ENCODE peak calls at places on chromosome 15, in six cellular contexts. L is LNCaP clone FGC, Z is GM03348, A is coronary artery, P is glutamatergic neuron, S is H54. C is an unnamed sample.

GRCh38 chr15:83046558-83047127 is 20.4 kb downstream of the BTBD1 start:
- DNase-seq in A (no peak), Z (peak; percentile 69), S (no peak), P (no peak), L (no peak), C (peak; percentile 10)

GRCh38 chr15:57541271-57541670 is 50.4 kb upstream of the MYZAP start:
- DNase-seq in A (no peak), L (no peak), Z (no peak), S (no peak), P (no peak), C (no peak)

GRCh38 chr15:29299331-29299730 is 29.7 kb upstream of the NSMCE3 start:
- DNase-seq in P (no peak), L (no peak), S (no peak), A (no peak), Z (no peak), C (no peak)

GRCh38 chr15:50556642-50557371 is 10.3 kb upstream of the USP50 start:
- DNase-seq in S (no peak), A (no peak), L (no peak), Z (no peak), P (no peak), C (no peak)

GRCh38 chr15:63018639-63019038 is 23.9 kb upstream of the TPM1 start:
- DNase-seq in S (no peak), P (no peak), L (no peak), Z (no peak), A (peak; percentile 46), C (peak; percentile 47)

GRCh38 chr15:78709263-78709882 is 68.4 kb upstream of the CHRNB4 start:
- DNase-seq in P (peak; percentile 88), L (no peak), A (no peak), S (peak; percentile 37), Z (peak; percentile 83), C (peak; percentile 73)

GRCh38 chr15:94769089-94769488 is 537.7 kb downstream of the MCTP2 start:
- DNase-seq in L (no peak), S (no peak), Z (no peak), P (no peak), A (no peak), C (no peak)

GRCh38 chr15:78739206-78739605 is 72.1 kb downstream of the ADAMTS7 start:
- DNase-seq in S (no peak), P (no peak), A (peak; percentile 4), L (no peak), Z (no peak), C (no peak)

GRCh38 chr15:79004336-79004735 is 59.5 kb upstream of the CTSH start:
- DNase-seq in L (no peak), P (no peak), S (peak; percentile 26), A (no peak), Z (peak; percentile 84), C (peak; percentile 89)

GRCh38 chr15:33700695-33701303 is 267.5 kb upstream of the CHRM5 start:
- DNase-seq in A (no peak), S (peak; percentile 38), Z (peak; percentile 84), L (peak; percentile 61), P (peak; percentile 83), C (peak; percentile 80)

GRCh38 chr15:72983812-72984211 is 68.5 kb upstream of the NEO1 start:
- DNase-seq in A (no peak), L (no peak), Z (no peak), P (no peak), S (no peak), C (no peak)

GRCh38 chr15:47576921-47577474 is 140.3 kb upstream of the SEMA6D start:
- DNase-seq in Z (no peak), P (no peak), L (no peak), S (no peak), A (no peak), C (no peak)

GRCh38 chr15:67101981-67102929 is 36.9 kb downstream of the SMAD3 start:
- DNase-seq in P (no peak), A (no peak), L (no peak), S (no peak), Z (peak; percentile 16), C (peak; percentile 76)

GRCh38 chr15:62711691-62712454 is 330.7 kb upstream of the TPM1 start:
- DNase-seq in Z (no peak), P (no peak), S (peak; percentile 7), A (no peak), L (no peak), C (peak; percentile 46)

GRCh38 chr15:74032046-74032445 is 37.5 kb downstream of the PML start:
- DNase-seq in L (no peak), P (no peak), S (no peak), A (peak; percentile 64), Z (no peak), C (no peak)

GRCh38 chr15:23472678-23473077 is 25.6 kb upstream of the GOLGA6L2 start:
- DNase-seq in Z (no peak), S (peak; percentile 3), A (no peak), L (no peak), P (no peak), C (no peak)

GRCh38 chr15:83843511-83843910 is 189.6 kb downstream of the ADAMTSL3 start:
- DNase-seq in A (no peak), S (no peak), L (no peak), Z (peak; percentile 70), P (no peak), C (no peak)